ENCODE peak calls at places on chromosomes 13 and 19, in four cellular contexts. N, V, Y and I are unnamed samples.

GRCh38 chr19:50909240-50910070 is 1.7 kb downstream of the KLK4 start:
- DNase-seq in Y (peak; percentile 99), N (peak; percentile 83), V (no peak), I (peak; percentile 100)

GRCh38 chr19:35712910-35713845 is 4.6 kb upstream of the KMT2B start:
- DNase-seq in N (no peak), V (peak; percentile 82), Y (no peak), I (peak; percentile 62)

GRCh38 chr19:9586764-9587163 is 2.5 kb upstream of the ZNF121 start:
- DNase-seq in Y (peak; percentile 17), V (peak; percentile 24), N (peak; percentile 45), I (peak; percentile 87)

GRCh38 chr19:46221981-46222610 is 7.4 kb upstream of the IGFL1 start:
- DNase-seq in V (no peak), N (no peak), Y (no peak), I (peak; percentile 50)

GRCh38 chr13:42707003-42707402 is 74.4 kb upstream of the FAM216B start:
- DNase-seq in N (no peak), V (no peak), Y (no peak), I (no peak)

GRCh38 chr13:114128624-114129522 is 3.5 kb downstream of the RASA3 start:
- DNase-seq in Y (peak; percentile 58), N (no peak), V (peak; percentile 81), I (no peak)

GRCh38 chr13:45518525-45519235 is 53.9 kb downstream of the COG3 start:
- DNase-seq in V (no peak), Y (no peak), N (no peak), I (no peak)

GRCh38 chr13:24741016-24741662 is 22.8 kb upstream of the RNF17 start:
- DNase-seq in N (no peak), Y (peak; percentile 54), V (no peak), I (no peak)

GRCh38 chr13:25203256-25203794 is 31.2 kb upstream of the AMER2 start:
- DNase-seq in Y (no peak), V (no peak), N (no peak), I (no peak)

GRCh38 chr13:22357132-22357531 is 686.3 kb downstream of the FGF9 start:
- DNase-seq in N (no peak), Y (no peak), V (no peak), I (no peak)

GRCh38 chr13:46354143-46355087 is 32.6 kb downstream of the RUBCNL start:
- DNase-seq in N (no peak), Y (no peak), V (peak; percentile 53), I (no peak)

GRCh38 chr19:33717878-33718277 is 78.8 kb upstream of the KCTD15 start:
- DNase-seq in N (no peak), Y (no peak), V (no peak), I (no peak)

GRCh38 chr19:55621673-55622231 is 2.6 kb downstream of the ZNF784 start:
- DNase-seq in V (no peak), N (no peak), Y (peak; percentile 5), I (no peak)

GRCh38 chr13:97307096-97307495 is 85.0 kb downstream of the MBNL2 start:
- DNase-seq in V (no peak), N (no peak), Y (no peak), I (no peak)

GRCh38 chr13:36981156-36981743 is 17.9 kb downstream of the ALG5 start:
- DNase-seq in N (peak; percentile 50), V (no peak), Y (peak; percentile 9), I (no peak)

GRCh38 chr13:70310720-70311119 is 202.5 kb upstream of the KLHL1 start:
- DNase-seq in V (no peak), N (peak; percentile 48), Y (no peak), I (no peak)

GRCh38 chr19:32318884-32319520 is 26.4 kb upstream of the ZNF507 start:
- DNase-seq in N (peak; percentile 64), V (no peak), Y (peak; percentile 47), I (peak; percentile 73)

GRCh38 chr13:39888865-39889810 is 233.7 kb downstream of the COG6 start:
- DNase-seq in N (no peak), Y (no peak), V (no peak), I (no peak)

GRCh38 chr19:3456925-3457530 is 23.3 kb downstream of the SMIM24 start:
- DNase-seq in V (no peak), Y (no peak), N (no peak), I (no peak)

GRCh38 chr19:3458595-3459284 is 21.6 kb downstream of the SMIM24 start:
- DNase-seq in V (no peak), Y (no peak), N (peak; percentile 78), I (no peak)

GRCh38 chr19:3457531-3458228 is 22.6 kb downstream of the SMIM24 start:
- DNase-seq in V (no peak), Y (no peak), N (no peak), I (no peak)

GRCh38 chr19:3459322-3459881 is 20.9 kb downstream of the SMIM24 start:
- DNase-seq in Y (peak; percentile 54), N (peak; percentile 95), V (no peak), I (no peak)

GRCh38 chr19:3458229-3458555 is 22.1 kb downstream of the SMIM24 start:
- DNase-seq in Y (no peak), N (no peak), V (no peak), I (no peak)
- TF ChIP-seq GABPA in Y (no peak), N (no peak), V (no peak), I (no peak)

GRCh38 chr19:1941146-1942077 is at the start of gene CSNK1G2:
- DNase-seq in V (no peak), N (no peak), Y (peak; percentile 75), I (no peak)
- TF ChIP-seq NRF1 in V (no peak), N (no peak), Y (no peak), I (no peak)

DNA sequence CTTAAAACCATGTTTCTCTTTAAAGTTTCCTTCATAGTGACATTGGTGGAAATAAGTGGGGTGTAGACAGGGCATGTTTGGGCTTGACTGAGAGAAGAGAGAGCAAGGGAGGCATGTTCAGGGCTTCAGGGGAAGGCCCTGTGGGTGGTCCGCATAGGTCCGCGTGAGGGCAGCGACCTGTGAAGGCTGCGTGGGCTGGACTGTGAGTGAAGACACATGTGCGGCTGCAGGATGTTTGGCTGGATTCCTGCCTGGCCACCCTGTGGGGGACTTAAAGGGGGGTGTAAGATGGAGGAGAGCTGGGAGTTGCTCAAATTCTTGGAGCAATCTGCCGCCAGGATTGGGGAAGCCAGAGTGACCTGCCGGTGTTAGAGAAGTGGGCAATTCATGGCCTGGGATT is 23.8 kb upstream of the KLF12 start:
- DNase-seq in N (no peak), Y (no peak), V (no peak), I (no peak)
- TF ChIP-seq GABPA in N (no peak), Y (no peak), V (no peak), I (no peak)

GRCh38 chr19:17933414-17934129 is 757 bp downstream of the CCDC124 start:
- DNase-seq in Y (no peak), V (no peak), N (no peak), I (no peak)
- TF ChIP-seq NRF1 in Y (no peak), V (no peak), N (no peak), I (no peak)